ENCODE peak calls at places on chromosomes 16 and 17, in eight cellular contexts. S is GM12878, P is aorta, Y is adrenal gland, Q is lung, U is esophagus squamous epithelium, X is upper lobe of right lung, D is transverse colon. R is an unnamed sample.

GRCh38 chr16:59591480-59591879 is 857.4 kb upstream of the GOT2 start:
- DNase-seq in Y (no peak), Q (no peak), X (no peak), U (no peak), P (no peak), S (no peak), D (no peak), R (no peak)

GRCh38 chr17:17084317-17084835 is 42.1 kb downstream of the MPRIP start:
- DNase-seq in X (peak; percentile 38), U (no peak), S (no peak), P (peak; percentile 25), Q (no peak), D (no peak), Y (no peak), R (no peak)

GRCh38 chr17:29154516-29155234 is 25.5 kb downstream of the MYO18A start:
- DNase-seq in S (no peak), P (no peak), Y (peak; percentile 83), Q (no peak), X (no peak), D (no peak), U (no peak), R (no peak)

GRCh38 chr17:57531648-57532486 is 213.2 kb downstream of the CCDC182 start:
- DNase-seq in Q (no peak), U (no peak), D (no peak), P (peak; percentile 66), X (no peak), S (no peak), Y (no peak), R (no peak)

GRCh38 chr17:16214190-16215001 is 938 bp downstream of the NCOR1 start:
- DNase-seq in S (no peak), Q (no peak), Y (no peak), X (no peak), U (no peak), P (no peak), D (no peak), R (no peak)

GRCh38 chr17:38898812-38899348 is 26.5 kb upstream of the LASP1NB start:
- DNase-seq in Y (no peak), Q (peak; percentile 53), P (no peak), X (peak; percentile 74), S (peak; percentile 64), D (peak; percentile 72), U (no peak), R (no peak)

GRCh38 chr17:6458416-6458950 is 14.2 kb downstream of the PIMREG start:
- DNase-seq in Q (no peak), Y (no peak), X (no peak), P (peak; percentile 60), S (no peak), D (no peak), U (no peak), R (no peak)

GRCh38 chr16:89134269-89134668 is 37.3 kb upstream of the CDH15 start:
- DNase-seq in U (no peak), D (no peak), Q (no peak), P (peak; percentile 48), X (peak; percentile 39), S (no peak), Y (no peak), R (no peak)

GRCh38 chr16:89209522-89210044 is 7.9 kb upstream of the ZNF778 start:
- DNase-seq in X (no peak), P (no peak), Q (no peak), D (no peak), Y (no peak), U (no peak), S (no peak), R (no peak)

GRCh38 chr17:67059372-67059771 is 15.0 kb downstream of the CACNG1 start:
- DNase-seq in D (no peak), U (no peak), Y (peak; percentile 27), X (no peak), P (no peak), Q (peak; percentile 19), S (no peak), R (peak; percentile 16)

GRCh38 chr16:13307255-13307654 is 405.9 kb downstream of the SHISA9 start:
- DNase-seq in D (no peak), S (no peak), Q (no peak), U (no peak), X (no peak), Y (no peak), P (no peak), R (no peak)

GRCh38 chr17:42685831-42686230 is 3.5 kb downstream of the CNTNAP1 start:
- DNase-seq in D (no peak), P (no peak), S (no peak), Q (no peak), Y (no peak), X (no peak), U (no peak), R (no peak)
- H3K9me3 ChIP-seq in D (no peaks in the 10 kb centered on the region), P (no peaks in the 10 kb centered on the region), S (no peaks in the 10 kb centered on the region), Q (no peaks in the 10 kb centered on the region), Y (no peaks in the 10 kb centered on the region), X (no peaks in the 10 kb centered on the region), U (no peaks in the 10 kb centered on the region), R (no peaks in the 10 kb centered on the region)

GRCh38 chr17:11332706-11333105 is 91.7 kb downstream of the SHISA6 start:
- DNase-seq in U (no peak), Y (no peak), X (no peak), D (no peak), Q (no peak), S (no peak), P (no peak), R (no peak)
- H3K4me1 ChIP-seq in U (no peaks in the 10 kb centered on the region), Y (no peaks in the 10 kb centered on the region), X (no peaks in the 10 kb centered on the region), D (no peaks in the 10 kb centered on the region), Q (no peaks in the 10 kb centered on the region), S (no peaks in the 10 kb centered on the region), P (no peaks in the 10 kb centered on the region), R (no peaks in the 10 kb centered on the region)

GRCh38 chr16:63008688-63009087 is 972.5 kb upstream of the CDH8 start:
- DNase-seq in D (no peak), Y (no peak), S (no peak), Q (no peak), X (no peak), U (no peak), P (no peak), R (no peak)
- H3K9me3 ChIP-seq in D (peaks cover 2% of the 10 kb centered on the region), Y (no peaks in the 10 kb centered on the region), S (no peaks in the 10 kb centered on the region), Q (peaks cover 5% of the 10 kb centered on the region), X (no peaks in the 10 kb centered on the region), U (no peaks in the 10 kb centered on the region), P (no peaks in the 10 kb centered on the region), R (no peaks in the 10 kb centered on the region)

DNA sequence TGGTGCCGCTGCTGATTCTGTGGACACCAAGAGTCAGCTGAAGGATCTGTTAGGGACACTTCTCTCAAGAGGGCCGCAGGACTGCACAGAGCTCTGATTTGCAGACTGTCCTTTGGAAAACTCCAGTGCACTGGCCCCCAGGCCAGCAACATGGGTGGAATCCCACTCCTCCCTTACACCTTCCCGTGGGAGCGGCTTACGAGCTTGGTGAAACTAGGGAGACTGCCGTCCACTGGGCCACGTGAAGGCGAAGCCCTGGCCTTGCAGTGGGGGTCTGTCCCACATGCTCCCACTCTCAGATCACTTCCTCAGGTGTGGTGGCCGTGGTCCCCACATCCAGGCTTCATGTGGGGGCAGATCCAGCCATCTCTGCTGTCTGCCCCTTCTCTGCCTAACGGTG is 36.4 kb downstream of the PSME3IP1 start:
- DNase-seq in X (no peak), Q (no peak), U (no peak), S (no peak), D (no peak), Y (no peak), P (peak; percentile 61), R (no peak)
- H3K4me1 ChIP-seq in X (peaks cover 49% of the 10 kb centered on the region), Q (no peaks in the 10 kb centered on the region), U (peaks cover 19% of the 10 kb centered on the region), S (peaks cover 15% of the 10 kb centered on the region), D (no peaks in the 10 kb centered on the region), Y (peaks cover 26% of the 10 kb centered on the region), P (no peaks in the 10 kb centered on the region), R (peaks cover 15% of the 10 kb centered on the region)

DNA sequence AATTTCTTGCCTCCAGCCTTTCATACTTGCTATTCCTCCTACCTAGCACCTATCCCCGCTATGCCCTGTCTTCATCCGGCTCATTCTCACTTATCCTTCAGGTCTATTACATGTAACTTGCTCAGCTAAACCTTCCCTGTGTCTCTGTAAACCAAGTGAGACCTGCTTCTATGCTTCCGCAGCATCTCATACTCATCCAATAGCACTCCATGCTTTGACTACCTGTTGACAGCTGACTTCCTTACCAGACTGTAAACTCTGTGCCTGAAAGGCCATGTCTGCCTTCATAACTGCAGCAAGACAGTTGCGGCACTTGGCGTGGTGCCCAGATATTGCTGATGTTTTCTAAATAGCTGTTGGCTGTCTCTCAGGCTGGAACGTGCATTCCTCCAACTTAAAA is 1.8 kb upstream of the OR1E1 start:
- DNase-seq in X (no peak), P (no peak), Q (no peak), S (no peak), U (no peak), Y (no peak), D (no peak), R (no peak)
- H3K9me3 ChIP-seq in X (no peaks in the 10 kb centered on the region), P (peaks cover 2% of the 10 kb centered on the region), Q (peaks cover 4% of the 10 kb centered on the region), S (no peaks in the 10 kb centered on the region), U (no peaks in the 10 kb centered on the region), Y (no peaks in the 10 kb centered on the region), D (no peaks in the 10 kb centered on the region), R (no peaks in the 10 kb centered on the region)

DNA sequence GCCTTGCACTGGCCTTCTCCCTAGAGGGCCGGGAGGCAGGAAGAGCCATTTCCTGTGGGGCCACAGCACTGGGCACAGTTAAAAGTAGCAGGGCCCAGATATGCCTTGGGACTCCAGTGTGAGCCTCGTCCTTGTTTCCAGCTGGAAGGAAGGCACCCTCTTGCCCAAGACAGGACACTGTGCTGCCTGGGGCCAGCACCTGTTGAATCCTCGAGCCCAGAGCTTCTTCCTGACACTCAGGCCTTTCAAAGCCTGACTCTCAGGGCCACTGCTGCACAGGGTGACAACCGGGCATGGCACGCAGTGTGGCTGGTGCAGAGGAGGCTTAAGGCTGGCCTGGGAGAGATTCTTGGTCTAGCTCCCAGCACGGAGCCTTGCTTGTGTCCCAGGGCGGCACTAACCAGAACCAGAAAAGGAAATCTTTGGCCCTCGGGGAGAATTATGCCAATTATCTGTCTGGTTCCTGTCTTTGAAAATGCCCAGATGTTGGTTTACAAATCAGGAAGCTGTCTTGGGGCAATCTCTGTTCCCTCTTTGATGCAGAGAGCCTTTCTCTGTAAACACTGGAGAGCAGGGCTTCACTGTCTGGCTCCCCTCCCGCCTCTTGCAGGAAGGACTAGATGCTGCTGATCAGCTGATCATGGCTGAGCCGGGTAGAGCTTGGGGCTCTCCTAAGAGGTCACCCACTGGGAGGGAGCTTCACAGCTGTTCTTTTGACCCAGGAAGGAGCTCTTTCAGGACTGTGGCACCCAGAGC is 11.1 kb downstream of the LDHD start:
- DNase-seq in Y (peak; percentile 88), X (peak; percentile 69), D (peak; percentile 62), S (no peak), U (no peak), Q (no peak), P (no peak), R (peak; percentile 91)
- H3K4me1 ChIP-seq in Y (peaks cover 58% of the 10 kb centered on the region), X (peaks cover 43% of the 10 kb centered on the region), D (peaks cover 44% of the 10 kb centered on the region), S (peaks cover 20% of the 10 kb centered on the region), U (peaks cover 61% of the 10 kb centered on the region), Q (no peaks in the 10 kb centered on the region), P (peaks cover 3% of the 10 kb centered on the region), R (peaks cover 65% of the 10 kb centered on the region)

GRCh38 chr16:35363510-35363909 is 1904.1 kb downstream of the TP53TG3F start:
- DNase-seq in D (no peak), P (no peak), Q (no peak), X (no peak), S (no peak), Y (no peak), U (no peak), R (no peak)

GRCh38 chr16:35365675-35366074 is 1906.3 kb downstream of the TP53TG3F start:
- DNase-seq in P (no peak), Q (no peak), U (no peak), X (no peak), S (no peak), D (no peak), Y (no peak), R (no peak)

DNA sequence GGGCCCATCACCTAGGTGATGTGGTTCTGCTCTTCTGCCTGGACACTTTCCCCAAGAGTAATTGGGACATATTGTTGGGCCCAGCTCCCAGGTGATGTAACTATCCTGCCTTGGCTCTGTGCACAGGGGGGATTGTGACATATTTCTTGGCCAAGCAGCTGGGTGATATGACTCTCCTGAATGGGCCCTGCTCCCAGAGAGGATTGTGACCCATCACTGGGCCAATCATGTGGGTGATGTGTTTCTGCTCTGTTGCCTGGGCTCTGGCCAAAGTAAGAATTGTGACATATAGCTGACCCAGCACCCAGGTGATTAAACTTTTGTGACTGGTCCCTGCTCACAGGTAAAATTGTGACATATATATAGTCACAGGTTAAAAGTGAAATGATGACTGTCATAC is 1904.9 kb downstream of the TP53TG3F start:
- DNase-seq in D (no peak), U (no peak), Y (no peak), Q (no peak), P (no peak), S (no peak), X (no peak), R (no peak)
- H3K9me3 ChIP-seq in D (no peaks in the 10 kb centered on the region), U (no peaks in the 10 kb centered on the region), Y (no peaks in the 10 kb centered on the region), Q (peaks cover under 1% of the 10 kb centered on the region), P (peaks cover 5% of the 10 kb centered on the region), S (no peaks in the 10 kb centered on the region), X (no peaks in the 10 kb centered on the region), R (no peaks in the 10 kb centered on the region)

R was measured in gastrocnemius medialis.